ENCODE peak calls at places on chromosomes 4 and X, in four cellular contexts. N is astrocyte of the spinal cord, G is LHCN-M2, F is MCF 10A. A is an unnamed sample.
A peak's percentile ranks its signal among the peaks of the same experiment; 100 is the strongest.

GRCh38 chrX:134364711-134365110 is 95.3 kb upstream of the HPRT1 start:
- DNase-seq in N (no peak), G (no peak), F (no peak), A (no peak)

GRCh38 chr4:3311489-3312171 is 18.8 kb downstream of the RGS12 start:
- DNase-seq in N (no peak), G (no peak), F (peak; percentile 47), A (no peak)

GRCh38 chrX:40065291-40066046 is 32.3 kb downstream of the BCOR start:
- DNase-seq in N (no peak), G (no peak), F (no peak), A (no peak)

GRCh38 chrX:110125435-110125834 is 122.5 kb downstream of the TMEM164 start:
- DNase-seq in N (peak; percentile 25), G (no peak), F (no peak), A (no peak)

GRCh38 chr4:17562157-17562556 is 14.8 kb upstream of the LAP3 start:
- DNase-seq in N (no peak), G (no peak), F (no peak), A (peak; percentile 41)

GRCh38 chr4:47696823-47697222 is 141.0 kb downstream of the CORIN start:
- DNase-seq in N (no peak), G (no peak), F (no peak), A (no peak)

GRCh38 chr4:38523524-38524448 is 140.2 kb upstream of the KLF3 start:
- DNase-seq in N (no peak), G (peak; percentile 4), F (no peak), A (peak; percentile 45)

GRCh38 chrX:20333672-20334071 is 67.0 kb upstream of the RPS6KA3 start:
- DNase-seq in N (no peak), G (no peak), F (no peak), A (no peak)

GRCh38 chr4:824461-825062 is 1.4 kb downstream of the CPLX1 start:
- DNase-seq in N (no peak), G (no peak), F (no peak), A (no peak)

GRCh38 chrX:147900349-147900748 is 11.4 kb upstream of the FMR1 start:
- DNase-seq in N (no peak), G (no peak), F (no peak), A (peak; percentile 42)

GRCh38 chrX:143568467-143568866 is 51.2 kb upstream of the SPANXN3 start:
- DNase-seq in N (no peak), G (no peak), F (no peak), A (no peak)

GRCh38 chr4:184255917-184256642 is 38.4 kb upstream of the ENPP6 start:
- DNase-seq in N (no peak), G (no peak), F (no peak), A (no peak)

GRCh38 chr4:89486042-89486441 is 178.4 kb upstream of the GPRIN3 start:
- DNase-seq in N (peak; percentile 46), G (peak; percentile 44), F (peak; percentile 48), A (peak; percentile 19)

GRCh38 chr4:121827851-121828250 is 4.2 kb upstream of the CCNA2 start:
- DNase-seq in N (peak; percentile 4), G (peak; percentile 59), F (peak; percentile 48), A (no peak)

GRCh38 chr4:176726803-176727202 is 65.9 kb downstream of the VEGFC start:
- DNase-seq in N (peak; percentile 50), G (peak; percentile 66), F (no peak), A (peak; percentile 56)

GRCh38 chrX:75155830-75156525 is at the start of gene ABCB7:
- DNase-seq in N (peak; percentile 70), G (peak; percentile 75), F (peak; percentile 71), A (peak; percentile 86)

GRCh38 chr4:6324999-6325790 is 55.5 kb downstream of the WFS1 start:
- DNase-seq in N (peak; percentile 25), G (peak; percentile 9), F (peak; percentile 44), A (peak; percentile 50)

GRCh38 chrX:78104447-78105176 is 564 bp downstream of the PGK1 start:
- DNase-seq in N (peak; percentile 41), G (peak; percentile 49), F (peak; percentile 78), A (peak; percentile 68)

GRCh38 chr4:48976007-48976406 is 10.1 kb upstream of the CWH43 start:
- DNase-seq in N (no peak), G (no peak), F (no peak), A (no peak)

GRCh38 chr4:7539186-7539585 is 104.5 kb upstream of the PSAPL1 start:
- DNase-seq in N (no peak), G (no peak), F (no peak), A (no peak)

GRCh38 chrX:151974336-151975227 is at the start of gene GABRE:
- DNase-seq in N (peak; percentile 50), G (no peak), F (peak; percentile 44), A (peak; percentile 51)

GRCh38 chr4:140028676-140029407 is 125.1 kb downstream of the MAML3 start:
- DNase-seq in N (no peak), G (no peak), F (no peak), A (no peak)

GRCh38 chrX:51894697-51895336 is 1.4 kb downstream of the MAGED1 start:
- DNase-seq in N (peak; percentile 31), G (peak; percentile 66), F (no peak), A (peak; percentile 64)

GRCh38 chr4:102497986-102498385 is 3.2 kb upstream of the NFKB1 start:
- DNase-seq in N (no peak), G (no peak), F (no peak), A (no peak)

GRCh38 chr4:4364486-4365208 is 22.3 kb upstream of the NSG1 start:
- DNase-seq in N (no peak), G (no peak), F (no peak), A (no peak)

GRCh38 chr4:81509822-81510221 is 38.1 kb upstream of the RASGEF1B start:
- DNase-seq in N (no peak), G (no peak), F (no peak), A (no peak)

GRCh38 chrX:105375816-105376215 is 155.3 kb upstream of the TEX13A start:
- DNase-seq in N (peak; percentile 36), G (peak; percentile 44), F (peak; percentile 64), A (no peak)

GRCh38 chr4:181224826-181225225 is 1018.4 kb upstream of the TENM3 start:
- DNase-seq in N (peak; percentile 29), G (no peak), F (no peak), A (peak; percentile 49)

GRCh38 chrX:111006119-111006518 is 89.9 kb upstream of the PAK3 start:
- DNase-seq in N (no peak), G (no peak), F (peak; percentile 30), A (no peak)

GRCh38 chrX:135185795-135186443 is 14.7 kb upstream of the CT55 start:
- DNase-seq in N (peak; percentile 33), G (peak; percentile 49), F (peak; percentile 69), A (peak; percentile 44)

GRCh38 chrX:2698604-2699003 is 7.5 kb downstream of the CD99 start:
- DNase-seq in N (no peak), G (no peak), F (no peak), A (no peak)